ENCODE peak calls at places on chromosomes 5 and 9, in eight cellular contexts. V is dorsolateral prefrontal cortex, N is A549, X is cardiac fibroblast, F is IMR-90, R is gastrocnemius medialis, Q is GM12865, T is BJ. K is an unnamed sample.

GRCh38 chr5:80959768-80960442 is at the start of gene RASGRF2:
- DNase-seq in V (peak; percentile 35), N (peak; percentile 22), X (peak; percentile 22), F (peak; percentile 44), R (no peak), Q (no peak), T (no peak), K (no peak)

GRCh38 chr5:173932695-173933139 is 44.6 kb downstream of the CPEB4 start:
- DNase-seq in V (no peak), N (no peak), X (no peak), F (no peak), R (no peak), Q (no peak), T (no peak), K (no peak)

GRCh38 chr9:121637441-121638222 is 13.8 kb upstream of the DAB2IP start:
- DNase-seq in V (peak; percentile 79), N (no peak), X (peak; percentile 59), F (peak; percentile 50), R (peak; percentile 59), Q (no peak), T (no peak), K (no peak)

GRCh38 chr9:9102295-9102694 is 1302.7 kb upstream of the DMAC1 start:
- DNase-seq in V (no peak), N (no peak), X (no peak), F (no peak), R (no peak), Q (no peak), T (no peak), K (no peak)

GRCh38 chr5:126808619-126809018 is 31.7 kb downstream of the LMNB1 start:
- DNase-seq in V (no peak), N (peak; percentile 31), X (peak; percentile 62), F (peak; percentile 50), R (no peak), Q (peak; percentile 51), T (no peak), K (no peak)

GRCh38 chr9:88989961-88990570 is 1.2 kb upstream of the S1PR3 start:
- DNase-seq in V (no peak), N (no peak), X (no peak), F (no peak), R (no peak), Q (no peak), T (no peak), K (no peak)

GRCh38 chr9:95494416-95495371 is 22.1 kb downstream of the PTCH1 start:
- DNase-seq in V (no peak), N (no peak), X (no peak), F (no peak), R (no peak), Q (peak; percentile 87), T (no peak), K (no peak)

GRCh38 chr9:97993000-97993399 is 9.9 kb downstream of the ANP32B start:
- DNase-seq in V (no peak), N (no peak), X (no peak), F (no peak), R (no peak), Q (peak; percentile 38), T (no peak), K (no peak)

GRCh38 chr9:444528-444927 is 229.9 kb downstream of the DOCK8 start:
- DNase-seq in V (no peak), N (no peak), X (no peak), F (no peak), R (no peak), Q (no peak), T (no peak), K (no peak)

GRCh38 chr5:53350991-53351770 is 129.2 kb upstream of the FST start:
- DNase-seq in V (no peak), N (peak; percentile 35), X (no peak), F (peak; percentile 37), R (no peak), Q (no peak), T (no peak), K (no peak)

GRCh38 chr9:18493361-18494015 is 19.5 kb downstream of the ADAMTSL1 start:
- DNase-seq in V (no peak), N (no peak), X (peak; percentile 59), F (peak; percentile 45), R (no peak), Q (no peak), T (no peak), K (no peak)

GRCh38 chr9:122457787-122458186 is 19.9 kb downstream of the OR1J1 start:
- DNase-seq in V (no peak), N (no peak), X (no peak), F (no peak), R (no peak), Q (no peak), T (no peak), K (no peak)

GRCh38 chr5:127870914-127871313 is 167.7 kb downstream of the CCDC192 start:
- DNase-seq in V (peak; percentile 42), N (no peak), X (peak; percentile 69), F (no peak), R (peak; percentile 56), Q (peak; percentile 69), T (no peak), K (peak; percentile 86)

GRCh38 chr5:848671-849111 is 2.1 kb downstream of the ZDHHC11 start:
- DNase-seq in V (no peak), N (no peak), X (no peak), F (no peak), R (peak; percentile 5), Q (no peak), T (no peak), K (peak; percentile 54)

GRCh38 chr9:71895122-71895521 is 15.9 kb downstream of the ABHD17B start:
- DNase-seq in V (no peak), N (no peak), X (peak; percentile 35), F (peak; percentile 50), R (no peak), Q (peak; percentile 11), T (no peak), K (no peak)

DNA sequence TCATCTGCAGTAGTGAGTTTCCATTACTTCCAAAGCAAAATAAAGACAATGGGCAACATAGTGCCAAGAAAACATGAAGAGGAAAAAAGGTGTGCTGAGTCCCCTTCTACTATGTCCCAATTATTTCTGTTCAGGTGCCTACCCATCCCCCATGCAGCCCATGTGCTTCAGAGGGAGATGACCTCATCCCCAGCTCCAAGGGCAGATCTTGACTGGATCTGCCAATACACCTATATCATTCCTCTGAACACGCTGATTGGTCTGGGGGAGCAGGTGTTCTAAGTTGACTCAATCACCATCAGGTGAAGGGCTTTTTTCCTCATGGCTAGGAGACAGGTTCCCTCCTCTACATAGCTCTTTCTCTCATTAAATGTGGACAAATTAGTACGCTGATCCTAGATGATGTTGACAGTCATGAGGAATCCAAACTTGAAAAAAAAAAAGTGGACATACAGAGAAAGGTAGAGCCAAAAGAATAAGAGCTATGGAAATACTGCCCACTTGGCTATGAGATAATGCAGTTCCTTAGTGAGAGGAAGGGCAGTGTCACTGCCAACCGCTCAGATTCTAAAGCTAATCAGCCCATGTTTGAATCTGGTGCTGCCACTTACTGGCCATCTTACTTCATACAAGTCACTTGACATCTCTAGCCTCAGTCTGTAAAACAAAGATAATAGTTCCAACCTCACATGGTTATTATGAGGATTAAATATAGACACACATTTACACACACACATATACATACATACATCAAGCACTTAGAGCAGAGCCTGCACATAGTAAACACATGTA is 23.1 kb downstream of the PRELID2 start:
- DNase-seq in V (peak; percentile 15), N (peak; percentile 54), X (peak; percentile 81), F (peak; percentile 48), R (no peak), Q (peak; percentile 9), T (no peak), K (no peak)
- TF ChIP-seq CTCF in V (peak; percentile 58), N (peak; percentile 59), X (peak; percentile 32), F (peak; percentile 40), R (no peak), Q (no peak), T (peak; percentile 28), K (peak; percentile 34)

GRCh38 chr9:35033101-35033500 is 39.3 kb downstream of the VCP start:
- DNase-seq in V (no peak), N (no peak), X (no peak), F (no peak), R (no peak), Q (no peak), T (no peak), K (no peak)

DNA sequence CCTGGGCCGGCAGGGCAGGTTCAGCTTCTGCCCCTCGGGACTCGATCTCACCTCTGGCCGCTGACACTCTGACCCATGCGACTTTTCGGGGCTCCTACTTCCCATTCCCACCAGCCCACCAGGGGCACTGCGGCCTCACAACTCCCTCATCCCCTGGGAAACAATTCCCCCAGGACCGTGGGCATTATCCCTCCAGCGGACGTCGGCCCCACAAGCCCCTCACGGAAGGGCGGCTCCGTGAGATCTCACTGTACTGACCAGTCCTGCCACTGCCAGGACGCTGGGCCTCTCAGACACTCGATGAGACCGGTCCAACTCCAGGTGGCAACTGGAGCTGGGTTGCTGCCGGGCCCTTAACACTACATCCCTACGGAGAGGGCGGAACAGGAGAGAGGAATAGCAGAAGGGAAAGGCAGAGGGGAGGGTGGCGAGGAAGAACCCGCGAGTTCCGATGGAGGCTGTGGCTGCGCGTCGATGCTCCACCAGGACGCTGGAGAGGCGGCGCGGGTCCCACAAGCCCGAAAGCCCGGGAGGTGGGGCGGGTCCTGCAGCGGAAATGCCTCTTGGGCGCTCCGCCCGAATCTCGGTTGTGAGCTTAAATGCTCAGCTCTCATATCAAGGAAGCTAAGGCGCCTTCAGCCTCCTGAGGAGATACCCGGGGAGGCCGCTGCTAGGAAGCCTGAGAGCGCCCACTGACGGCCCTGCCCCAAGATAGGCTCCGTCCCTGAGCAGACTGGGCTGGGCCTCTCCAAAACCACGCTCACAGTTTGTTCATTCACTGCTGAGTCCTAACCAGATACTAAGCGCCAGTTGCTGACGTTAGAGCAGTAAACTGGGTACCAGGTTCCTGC is 36.3 kb downstream of the VCP start:
- DNase-seq in V (no peak), N (no peak), X (peak; percentile 66), F (peak; percentile 38), R (no peak), Q (no peak), T (no peak), K (peak; percentile 79)
- H3K4me3 ChIP-seq in V (peak overlapping the region; percentile 26), N (no peak overlapping the region), X (peak overlapping the region; percentile 28), F (peak overlapping the region; percentile 20), R (peak overlapping the region; percentile 12), Q (no peak overlapping the region), T (peak overlapping the region; percentile 38), K (peak overlapping the region; percentile 40)

DNA sequence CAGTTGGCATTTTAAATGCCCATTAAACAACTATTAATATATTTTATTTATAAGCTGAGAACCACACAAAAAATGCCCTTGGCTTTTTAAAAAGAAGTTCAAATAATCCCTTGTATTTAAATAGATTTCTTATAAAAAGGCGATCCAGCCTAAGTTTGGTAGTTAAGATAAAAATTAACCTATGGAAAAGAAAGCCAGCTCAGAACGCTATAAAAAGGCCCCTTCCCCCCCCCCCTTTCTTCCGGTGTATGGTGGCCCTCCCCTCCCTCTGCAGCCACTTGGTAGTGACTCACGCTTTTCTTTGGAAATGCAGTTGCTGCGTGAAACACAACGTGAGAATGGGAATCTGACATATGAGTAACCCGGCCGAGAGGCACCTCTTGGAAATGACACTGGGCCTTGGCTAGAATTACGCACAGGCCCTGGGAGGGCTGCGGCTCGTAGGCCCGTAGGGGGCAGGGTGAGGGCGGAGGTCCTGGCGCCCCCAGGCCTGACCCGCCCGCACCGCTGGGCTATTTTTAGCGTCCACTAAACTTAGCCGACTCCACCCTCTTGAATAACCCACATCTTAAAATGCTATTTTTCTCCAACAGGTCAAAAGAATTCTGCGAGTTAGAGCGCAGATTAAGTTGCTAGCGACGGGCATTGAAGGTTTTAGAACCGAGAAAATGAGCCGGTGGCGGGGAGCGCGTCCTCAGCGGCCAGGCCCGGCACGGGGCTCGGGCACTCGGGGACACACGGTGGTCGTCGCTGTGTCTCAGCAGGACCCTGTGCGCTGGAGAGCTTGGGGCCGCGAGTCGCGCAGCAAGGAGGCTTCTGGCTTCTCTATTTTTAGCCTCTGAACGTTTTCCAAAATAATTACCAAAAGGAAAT is 168.7 kb downstream of the AUH start:
- DNase-seq in V (peak; percentile 77), N (peak; percentile 96), X (peak; percentile 99), F (peak; percentile 100), R (peak; percentile 96), Q (peak; percentile 9), T (peak; percentile 96), K (peak; percentile 85)
- TF ChIP-seq CTCF in V (no peak), N (peak; percentile 19), X (peak; percentile 8), F (no peak), R (no peak), Q (no peak), T (peak; percentile 19), K (no peak)

GRCh38 chr5:74389531-74390305 is 250.8 kb downstream of the ENC1 start:
- DNase-seq in V (no peak), N (no peak), X (peak; percentile 27), F (no peak), R (no peak), Q (no peak), T (no peak), K (no peak)
- H3K4me3 ChIP-seq in V (no peak overlapping the region), N (no peak overlapping the region), X (no peak overlapping the region), F (no peak overlapping the region), R (no peak overlapping the region), Q (no peak overlapping the region), T (no peak overlapping the region), K (no peak overlapping the region)

K was measured in upper lobe of right lung.